ENCODE peak calls at places on chromosomes 6 and 20, in seven cellular contexts. Y is mammary epithelial cell, V is HCT116, K is GM23248, W is GM23338, D is hepatocyte, E is PC-9. A is an unnamed sample.

GRCh38 chr6:25586927-25587326 is 65.1 kb upstream of the SCGN start:
- DNase-seq in Y (no peak), V (no peak), K (no peak), W (no peak), D (no peak), E (no peak), A (no peak)

GRCh38 chr20:11807070-11807741 is 110.5 kb upstream of the BTBD3 start:
- DNase-seq in Y (peak; percentile 63), V (no peak), K (peak; percentile 93), W (no peak), D (no peak), E (peak; percentile 64), A (peak; percentile 60)

GRCh38 chr20:16434087-16434664 is 139.1 kb downstream of the KIF16B start:
- DNase-seq in Y (peak; percentile 16), V (peak; percentile 45), K (peak; percentile 34), W (peak; percentile 86), D (peak; percentile 34), E (no peak), A (peak; percentile 22)

GRCh38 chr20:9903048-9903651 is 64.3 kb upstream of the PAK5 start:
- DNase-seq in Y (no peak), V (peak; percentile 26), K (peak; percentile 11), W (peak; percentile 83), D (peak; percentile 16), E (no peak), A (no peak)

GRCh38 chr20:57030611-57031600 is 235.5 kb downstream of the BMP7 start:
- DNase-seq in Y (no peak), V (no peak), K (peak; percentile 79), W (no peak), D (peak; percentile 31), E (peak; percentile 84), A (no peak)

GRCh38 chr6:2028457-2029038 is 216.9 kb downstream of the GMDS start:
- DNase-seq in Y (no peak), V (no peak), K (no peak), W (no peak), D (no peak), E (peak; percentile 78), A (no peak)

GRCh38 chr6:90080876-90081464 is 186.7 kb downstream of the GJA10 start:
- DNase-seq in Y (no peak), V (no peak), K (no peak), W (no peak), D (no peak), E (no peak), A (no peak)

GRCh38 chr6:122631571-122632249 is 21.5 kb downstream of the PKIB start:
- DNase-seq in Y (peak; percentile 51), V (no peak), K (no peak), W (no peak), D (no peak), E (no peak), A (no peak)

GRCh38 chr20:33732166-33732970 is 572 bp downstream of the ZNF341 start:
- DNase-seq in Y (peak; percentile 64), V (peak; percentile 57), K (peak; percentile 84), W (peak; percentile 87), D (no peak), E (peak; percentile 71), A (no peak)

GRCh38 chr6:148624025-148624424 is 122.8 kb upstream of the UST start:
- DNase-seq in Y (no peak), V (no peak), K (peak; percentile 46), W (no peak), D (no peak), E (no peak), A (no peak)

GRCh38 chr20:62950741-62951140 is 1.8 kb upstream of the SLC17A9 start:
- DNase-seq in Y (no peak), V (no peak), K (no peak), W (no peak), D (no peak), E (no peak), A (peak; percentile 35)

GRCh38 chr6:42788671-42789070 is 6.8 kb downstream of the BICRAL start:
- DNase-seq in Y (no peak), V (no peak), K (no peak), W (no peak), D (no peak), E (no peak), A (no peak)

GRCh38 chr6:97312241-97312640 is 29.2 kb upstream of the MMS22L start:
- DNase-seq in Y (peak; percentile 58), V (no peak), K (peak; percentile 40), W (no peak), D (no peak), E (peak; percentile 38), A (no peak)

GRCh38 chr20:19137641-19138040 is 74.8 kb upstream of the SLC24A3 start:
- DNase-seq in Y (no peak), V (no peak), K (no peak), W (no peak), D (no peak), E (no peak), A (no peak)

GRCh38 chr6:136614994-136615393 is 64.8 kb upstream of the MAP7 start:
- DNase-seq in Y (no peak), V (no peak), K (no peak), W (no peak), D (no peak), E (no peak), A (no peak)

GRCh38 chr6:169961772-169962561 is 210.5 kb downstream of the ERMARD start:
- DNase-seq in Y (no peak), V (no peak), K (peak; percentile 20), W (peak; percentile 75), D (peak; percentile 71), E (no peak), A (peak; percentile 87)

GRCh38 chr6:28598757-28599686 is 73.3 kb downstream of the GPX5 start:
- DNase-seq in Y (no peak), V (no peak), K (no peak), W (no peak), D (no peak), E (no peak), A (no peak)
- H3K4me3 ChIP-seq in Y (no peak overlapping the region), V (no peak overlapping the region), K (no peak overlapping the region), W (no peak overlapping the region), D (no peak overlapping the region), E (peak overlapping the region; percentile 60), A (no peak overlapping the region)

GRCh38 chr6:112233864-112234263 is 20.5 kb downstream of the LAMA4 start:
- DNase-seq in Y (no peak), V (no peak), K (peak; percentile 95), W (no peak), D (no peak), E (no peak), A (no peak)

GRCh38 chr6:112234596-112234995 is 19.8 kb downstream of the LAMA4 start:
- DNase-seq in Y (no peak), V (no peak), K (peak; percentile 47), W (no peak), D (no peak), E (no peak), A (no peak)

GRCh38 chr6:112237644-112238043 is 16.7 kb downstream of the LAMA4 start:
- DNase-seq in Y (no peak), V (no peak), K (peak; percentile 94), W (no peak), D (no peak), E (no peak), A (no peak)

GRCh38 chr6:112237066-112237465 is 17.3 kb downstream of the LAMA4 start:
- DNase-seq in Y (no peak), V (no peak), K (peak; percentile 46), W (no peak), D (no peak), E (no peak), A (no peak)

DNA sequence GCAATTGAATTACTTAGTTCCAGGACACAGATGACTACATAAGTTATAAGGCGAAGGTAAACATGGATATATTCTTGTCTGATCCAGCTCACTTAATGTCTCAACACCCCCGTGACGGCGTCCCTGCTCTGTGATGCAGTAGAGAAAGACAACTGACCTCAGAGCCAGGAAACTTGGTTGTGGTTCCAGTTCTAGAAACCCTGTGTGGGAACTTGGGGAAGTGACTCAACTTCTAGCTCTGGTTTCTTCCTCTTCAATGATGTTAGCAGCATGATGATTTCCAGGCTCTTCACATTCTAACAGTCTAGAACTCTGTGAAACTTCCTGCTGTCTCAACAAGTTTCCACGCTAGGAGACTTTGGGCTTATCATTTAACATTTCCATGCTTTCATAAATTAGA is 18.4 kb downstream of the LAMA4 start:
- DNase-seq in Y (peak; percentile 25), V (no peak), K (peak; percentile 83), W (no peak), D (no peak), E (no peak), A (no peak)
- H3K79me2 ChIP-seq in Y (no peaks in the 10 kb centered on the region), V (no peaks in the 10 kb centered on the region), K (peaks cover 87% of the 10 kb centered on the region), W (no peaks in the 10 kb centered on the region), D (no peaks in the 10 kb centered on the region), E (peaks cover 95% of the 10 kb centered on the region), A (peaks cover 57% of the 10 kb centered on the region)

GRCh38 chr6:32843979-32844838 is at the start of gene PSMB8:
- DNase-seq in Y (peak; percentile 98), V (peak; percentile 92), K (peak; percentile 96), W (peak; percentile 99), D (peak; percentile 97), E (peak; percentile 94), A (peak; percentile 98)

GRCh38 chr6:32847004-32847403 is 3.2 kb upstream of the PSMB8 start:
- DNase-seq in Y (no peak), V (no peak), K (no peak), W (no peak), D (no peak), E (no peak), A (no peak)

GRCh38 chr6:32843321-32843978 is 397 bp downstream of the PSMB8 start:
- DNase-seq in Y (no peak), V (no peak), K (peak; percentile 36), W (no peak), D (no peak), E (no peak), A (no peak)

GRCh38 chr6:32844839-32845372 is 1.1 kb upstream of the PSMB8 start:
- DNase-seq in Y (no peak), V (no peak), K (no peak), W (no peak), D (no peak), E (no peak), A (no peak)

DNA sequence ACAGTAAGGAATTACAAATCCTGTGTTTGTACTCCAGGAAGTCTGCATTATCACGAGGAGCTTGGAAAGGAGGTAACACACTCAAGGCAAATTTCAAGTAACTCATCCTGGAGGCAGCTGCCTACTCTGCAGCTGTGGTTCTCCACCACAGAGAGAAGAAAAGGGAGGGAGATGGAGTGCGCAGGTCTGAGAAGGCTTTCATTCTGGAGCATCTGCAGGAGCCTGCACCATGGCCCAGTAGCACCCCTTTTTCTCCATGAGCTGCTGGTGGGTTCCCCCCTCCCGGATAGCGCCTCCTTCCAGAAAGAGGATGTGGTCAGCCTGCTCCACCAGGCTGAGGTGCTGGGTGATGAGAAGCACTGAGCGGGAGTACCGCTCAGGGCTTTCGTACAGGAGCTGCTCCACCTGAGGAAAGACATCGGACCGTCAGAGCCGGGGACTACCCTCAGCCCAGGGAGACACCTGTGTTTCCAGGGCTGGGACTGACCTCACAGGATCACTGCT is 1.6 kb upstream of the PSMB8 start:
- DNase-seq in Y (no peak), V (no peak), K (no peak), W (no peak), D (no peak), E (no peak), A (no peak)
- H3K4me3 ChIP-seq in Y (no peak overlapping the region), V (no peak overlapping the region), K (no peak overlapping the region), W (peak overlapping the region; percentile 98), D (no peak overlapping the region), E (no peak overlapping the region), A (no peak overlapping the region)

DNA sequence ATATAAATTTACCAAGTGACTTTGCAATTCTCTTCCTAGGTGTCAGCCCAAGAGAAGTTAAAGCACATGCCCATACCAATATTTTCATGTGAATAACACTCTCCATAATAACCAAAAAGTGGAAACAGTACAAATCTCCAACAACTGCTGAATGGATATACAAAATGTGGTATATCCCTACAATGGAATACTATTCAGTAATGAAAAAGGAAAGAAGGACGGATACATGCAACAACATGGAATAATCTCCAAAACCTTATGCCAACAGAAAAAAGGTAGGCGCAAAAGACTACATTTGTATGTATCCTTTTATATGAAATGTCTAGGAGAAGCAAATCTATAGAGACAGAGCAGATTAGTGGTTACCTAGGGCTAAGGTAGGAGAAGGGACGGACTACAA is 487.7 kb upstream of the ID4 start:
- DNase-seq in Y (no peak), V (no peak), K (no peak), W (no peak), D (no peak), E (no peak), A (no peak)
- H3K79me2 ChIP-seq in Y (no peaks in the 10 kb centered on the region), V (no peaks in the 10 kb centered on the region), K (no peaks in the 10 kb centered on the region), W (no peaks in the 10 kb centered on the region), D (no peaks in the 10 kb centered on the region), E (no peaks in the 10 kb centered on the region), A (no peaks in the 10 kb centered on the region)

A was measured in osteoblast.